ENCODE peak calls at places on chromosomes 6 and 20, in seven cellular contexts. S, C, E, G, M, U and R are unnamed samples.

GRCh38 chr20:10040070-10040970 is 5.5 kb downstream of the ANKEF1 start:
- DNase-seq in E (no peak), U (no peak), C (no peak), S (peak; percentile 13), G (peak; percentile 85), M (no peak), R (no peak)

GRCh38 chr6:100512203-100512862 is 47.6 kb upstream of the SIM1 start:
- DNase-seq in S (no peak), G (peak; percentile 56), E (peak; percentile 1), M (no peak), C (no peak), U (no peak), R (no peak)

GRCh38 chr6:19737968-19738367 is 99.2 kb upstream of the ID4 start:
- DNase-seq in S (no peak), M (no peak), G (no peak), E (no peak), U (no peak), C (no peak), R (no peak)

GRCh38 chr6:79077680-79078056 is 386 bp downstream of the PHIP start:
- DNase-seq in S (no peak), C (no peak), M (peak; percentile 77), E (peak; percentile 62), G (no peak), U (no peak), R (no peak)

GRCh38 chr6:31125586-31126363 is 5.5 kb upstream of the CDSN start:
- DNase-seq in C (no peak), M (no peak), U (peak; percentile 51), E (no peak), S (no peak), G (peak; percentile 48), R (peak; percentile 58)

GRCh38 chr6:116705917-116706316 is 24.9 kb downstream of the KPNA5 start:
- DNase-seq in U (no peak), C (no peak), S (no peak), M (no peak), G (no peak), E (no peak), R (no peak)

GRCh38 chr6:33298773-33299236 is at the start of gene RGL2:
- DNase-seq in E (peak; percentile 63), M (peak; percentile 87), U (peak; percentile 90), C (peak; percentile 96), S (no peak), G (peak; percentile 33), R (peak; percentile 91)

GRCh38 chr6:142569676-142570075 is 267.9 kb downstream of the ADGRG6 start:
- DNase-seq in M (no peak), C (no peak), E (peak; percentile 1), U (no peak), G (no peak), S (no peak), R (no peak)

GRCh38 chr6:1526689-1527088 is 83.0 kb upstream of the FOXC1 start:
- DNase-seq in M (no peak), U (no peak), G (no peak), E (no peak), S (no peak), C (no peak), R (no peak)

GRCh38 chr20:36311141-36311853 is 5.2 kb downstream of the DLGAP4 start:
- DNase-seq in E (no peak), S (no peak), M (no peak), U (no peak), C (peak; percentile 57), G (no peak), R (no peak)

GRCh38 chr20:10718671-10719070 is 44.9 kb upstream of the JAG1 start:
- DNase-seq in S (no peak), U (no peak), E (no peak), C (no peak), M (no peak), G (no peak), R (no peak)

GRCh38 chr20:61799928-61800327 is 265.8 kb downstream of the TAF4 start:
- DNase-seq in E (no peak), M (peak; percentile 45), C (peak; percentile 60), U (no peak), G (no peak), S (no peak), R (peak; percentile 68)

GRCh38 chr6:41462980-41463930 is 82.9 kb upstream of the FOXP4 start:
- DNase-seq in C (peak; percentile 91), S (peak; percentile 30), M (peak; percentile 84), E (peak; percentile 83), U (peak; percentile 74), G (peak; percentile 77), R (peak; percentile 64)

GRCh38 chr20:1848378-1848777 is 46.8 kb upstream of the SIRPA start:
- DNase-seq in M (no peak), C (no peak), S (no peak), E (no peak), G (no peak), U (no peak), R (no peak)

GRCh38 chr20:905396-905961 is 10.7 kb downstream of the ANGPT4 start:
- DNase-seq in E (no peak), S (no peak), G (no peak), C (no peak), U (no peak), M (no peak), R (no peak)

GRCh38 chr6:111265842-111266241 is 178.5 kb downstream of the SLC16A10 start:
- DNase-seq in E (no peak), S (no peak), G (peak; percentile 81), M (no peak), U (no peak), C (no peak), R (no peak)

GRCh38 chr6:125733516-125734300 is 15.7 kb upstream of the HEY2 start:
- DNase-seq in S (no peak), G (no peak), C (no peak), E (no peak), U (no peak), M (no peak), R (no peak)

GRCh38 chr6:125728739-125729138 is 20.7 kb upstream of the HEY2 start:
- DNase-seq in M (no peak), S (no peak), U (no peak), C (no peak), E (peak; percentile 90), G (no peak), R (no peak)

GRCh38 chr6:125732398-125732797 is 17.0 kb upstream of the HEY2 start:
- DNase-seq in M (no peak), S (no peak), C (no peak), G (no peak), U (no peak), E (no peak), R (no peak)

DNA sequence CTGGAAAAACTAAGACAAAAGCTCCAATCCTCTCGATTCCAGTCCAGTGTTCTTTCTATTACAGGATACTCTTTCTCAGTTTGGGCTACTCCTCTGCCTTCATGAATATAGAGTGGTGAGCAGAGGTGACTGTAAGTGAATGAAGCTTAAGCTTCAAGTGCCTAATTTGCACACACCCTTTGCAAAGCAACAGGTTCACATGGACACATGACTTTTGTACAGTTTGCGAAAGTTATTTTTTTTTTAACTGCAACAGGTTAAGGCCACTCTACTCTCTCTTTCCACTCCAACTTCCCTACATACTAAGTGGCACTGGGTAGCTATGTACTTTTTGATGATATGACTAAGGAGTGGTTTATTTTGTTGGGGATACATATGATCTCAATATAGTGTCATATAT is 19.4 kb upstream of the HEY2 start:
- DNase-seq in G (no peak), C (no peak), U (no peak), E (no peak), S (no peak), M (no peak), R (no peak)
- H3K27me3 ChIP-seq in G (peaks cover 8% of the 10 kb centered on the region), C (peaks cover 2% of the 10 kb centered on the region), U (no peaks in the 10 kb centered on the region), E (no peaks in the 10 kb centered on the region), S (no peaks in the 10 kb centered on the region), M (no peaks in the 10 kb centered on the region), R (peaks cover 16% of the 10 kb centered on the region)

DNA sequence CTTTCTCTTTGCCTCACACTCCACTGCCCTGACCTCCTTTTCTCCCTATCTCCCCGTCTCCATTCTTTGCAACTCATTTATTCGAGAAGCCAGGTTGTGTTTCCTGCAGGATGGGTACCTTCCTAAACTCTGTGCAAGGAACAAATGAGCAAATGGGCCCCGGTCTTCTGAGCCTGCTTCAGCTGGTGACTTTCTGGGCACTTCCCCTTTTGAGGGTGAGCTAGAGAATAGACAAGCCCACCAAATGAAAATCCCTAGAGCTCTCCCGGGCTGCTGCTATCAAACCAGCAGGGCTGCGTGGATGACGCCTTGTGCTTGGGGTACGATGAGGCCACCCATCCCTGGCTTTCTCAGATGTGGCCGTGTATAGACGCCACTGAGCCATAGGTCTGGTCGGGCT is 91.0 kb upstream of the FOXA2 start:
- DNase-seq in U (no peak), S (no peak), G (no peak), M (no peak), E (no peak), C (no peak), R (no peak)
- H3K27me3 ChIP-seq in U (peaks cover 35% of the 10 kb centered on the region), S (no peaks in the 10 kb centered on the region), G (no peaks in the 10 kb centered on the region), M (no peaks in the 10 kb centered on the region), E (no peaks in the 10 kb centered on the region), C (peaks cover 6% of the 10 kb centered on the region), R (no peaks in the 10 kb centered on the region)

GRCh38 chr6:7541175-7542064 is at the start of gene DSP:
- DNase-seq in G (no peak), C (peak; percentile 75), M (peak; percentile 94), E (peak; percentile 91), U (peak; percentile 76), S (no peak), R (peak; percentile 51)

GRCh38 chr6:7538484-7538883 is 3.0 kb upstream of the DSP start:
- DNase-seq in M (no peak), U (no peak), E (no peak), S (no peak), G (no peak), C (no peak), R (no peak)

GRCh38 chr6:7542878-7543394 is 1.5 kb downstream of the DSP start:
- DNase-seq in U (peak; percentile 72), M (peak; percentile 85), E (peak; percentile 94), G (peak; percentile 41), S (no peak), C (no peak), R (peak; percentile 84)

GRCh38 chr6:7542065-7542877 is 800 bp downstream of the DSP start:
- DNase-seq in C (peak; percentile 80), U (peak; percentile 38), E (peak; percentile 65), S (no peak), G (no peak), M (peak; percentile 79), R (peak; percentile 89)

GRCh38 chr6:7540595-7540994 is 876 bp upstream of the DSP start:
- DNase-seq in S (no peak), E (peak; percentile 76), M (no peak), U (peak; percentile 42), C (no peak), G (no peak), R (no peak)
- H3K27me3 ChIP-seq in S (peaks cover 35% of the 10 kb centered on the region), E (no peaks in the 10 kb centered on the region), M (no peaks in the 10 kb centered on the region), U (peaks cover 54% of the 10 kb centered on the region), C (peaks cover 3% of the 10 kb centered on the region), G (peaks cover 12% of the 10 kb centered on the region), R (peaks cover 67% of the 10 kb centered on the region)

DNA sequence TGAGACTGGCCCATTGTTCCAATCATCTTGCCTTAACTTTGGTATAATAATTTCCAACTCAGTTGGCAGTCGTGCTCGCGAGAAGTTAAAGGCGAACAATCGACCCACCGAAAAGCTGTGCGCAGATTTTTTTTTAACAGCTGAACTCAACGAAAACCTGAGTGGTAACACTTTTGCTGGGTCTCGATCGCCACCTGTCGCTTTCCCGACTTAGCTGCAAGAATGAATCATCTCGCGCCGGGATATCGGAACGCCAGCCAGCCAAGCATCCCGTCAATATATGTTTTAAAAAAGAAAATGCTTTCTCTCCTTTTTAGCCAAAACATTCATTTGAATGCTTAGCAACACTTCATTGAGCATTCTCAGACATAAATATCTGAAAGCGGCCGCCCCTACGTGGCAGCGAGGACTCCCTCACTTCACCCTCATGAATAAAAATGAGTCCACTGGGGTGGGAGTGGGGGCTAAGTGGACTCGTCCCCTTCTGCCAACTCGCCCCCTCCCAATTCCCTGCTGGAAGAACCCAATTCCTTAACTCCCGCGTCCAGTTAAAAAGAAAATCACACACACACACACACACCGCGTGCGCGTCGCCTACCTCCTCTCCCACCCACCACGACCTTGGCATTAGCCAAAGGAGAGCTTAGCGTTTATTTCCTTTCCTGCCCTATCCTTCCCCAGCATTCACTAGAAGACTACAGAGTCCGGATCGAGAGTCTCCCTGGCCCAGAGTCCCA is 1.5 kb downstream of the COL12A1 start:
- DNase-seq in M (peak; percentile 71), G (peak; percentile 96), C (peak; percentile 91), E (peak; percentile 83), S (peak; percentile 88), U (peak; percentile 70), R (peak; percentile 60)
- H3K27me3 ChIP-seq in M (no peaks in the 10 kb centered on the region), G (no peaks in the 10 kb centered on the region), C (no peaks in the 10 kb centered on the region), E (peaks cover 100% of the 10 kb centered on the region), S (no peaks in the 10 kb centered on the region), U (peaks cover 74% of the 10 kb centered on the region), R (peaks cover 23% of the 10 kb centered on the region)